ENCODE peak calls at places on chromosomes 16 and 17, in five cellular contexts. C is lower lobe of right lung, X is mammary epithelial cell, W is body of pancreas, U is ascending aorta. V is an unnamed sample.

GRCh38 chr16:14409563-14409962 is 220.5 kb downstream of the PARN start:
- DNase-seq in W (no peak), C (no peak), X (peak), U (peak), V (peak)

GRCh38 chr16:10760863-10761262 is 17.2 kb downstream of the NUBP1 start:
- DNase-seq in X (no peak), U (no peak), C (no peak), W (no peak), V (no peak)

GRCh38 chr17:51214920-51215319 is 44.9 kb downstream of the MBTD1 start:
- DNase-seq in U (no peak), W (no peak), X (no peak), C (no peak), V (no peak)

GRCh38 chr17:57530508-57530907 is 214.6 kb downstream of the CCDC182 start:
- DNase-seq in W (no peak), C (no peak), U (no peak), X (no peak), V (no peak)

GRCh38 chr17:17518019-17518418 is 21.8 kb upstream of the RASD1 start:
- DNase-seq in C (no peak), X (no peak), W (peak), U (no peak), V (no peak)

GRCh38 chr16:79542196-79542859 is 58.2 kb downstream of the MAF start:
- DNase-seq in C (no peak), W (no peak), X (no peak), U (peak), V (peak)

GRCh38 chr16:12293017-12293618 is 316.6 kb downstream of the SNX29 start:
- DNase-seq in W (no peak), U (no peak), X (no peak), C (no peak), V (no peak)

GRCh38 chr17:61159415-61159814 is 240.2 kb upstream of the TBX2 start:
- DNase-seq in W (no peak), C (no peak), X (no peak), U (no peak), V (no peak)

GRCh38 chr17:57915980-57916757 is 39.0 kb downstream of the CUEDC1 start:
- DNase-seq in W (peak), U (no peak), C (no peak), X (no peak), V (no peak)

GRCh38 chr17:62614142-62614541 is 13.3 kb upstream of the MRC2 start:
- DNase-seq in W (no peak), U (no peak), C (no peak), X (no peak), V (no peak)

GRCh38 chr16:56336071-56336688 is 89.2 kb downstream of the AMFR start:
- DNase-seq in X (peak), W (no peak), C (no peak), U (no peak), V (no peak)

GRCh38 chr16:54936979-54937672 is 6.5 kb downstream of the IRX5 start:
- DNase-seq in X (peak), W (no peak), U (no peak), C (peak), V (no peak)

GRCh38 chr17:28467456-28468025 is 5.9 kb upstream of the SLC13A2 start:
- DNase-seq in W (no peak), C (no peak), X (peak), U (no peak), V (no peak)

GRCh38 chr17:4594406-4595349 is 10.3 kb downstream of the SMTNL2 start:
- DNase-seq in W (peak), U (no peak), C (peak), X (no peak), V (no peak)
- TF ChIP-seq CTCF in W (peak), U (no peak), C (peak), X (no peak), V (peak)

GRCh38 chr16:69188716-69189115 is 1.8 kb downstream of the SNTB2 start:
- DNase-seq in U (no peak), C (no peak), W (no peak), X (no peak), V (no peak)
- H3K27ac ChIP-seq in U (no peak), C (peak), W (no peak), X (no peak), V (peak)

GRCh38 chr17:68019675-68020450 is 15.7 kb upstream of the KPNA2 start:
- DNase-seq in U (peak), X (peak), W (peak), C (peak), V (peak)
- TF ChIP-seq CTCF in U (peak), X (peak), W (peak), C (peak), V (peak)

DNA sequence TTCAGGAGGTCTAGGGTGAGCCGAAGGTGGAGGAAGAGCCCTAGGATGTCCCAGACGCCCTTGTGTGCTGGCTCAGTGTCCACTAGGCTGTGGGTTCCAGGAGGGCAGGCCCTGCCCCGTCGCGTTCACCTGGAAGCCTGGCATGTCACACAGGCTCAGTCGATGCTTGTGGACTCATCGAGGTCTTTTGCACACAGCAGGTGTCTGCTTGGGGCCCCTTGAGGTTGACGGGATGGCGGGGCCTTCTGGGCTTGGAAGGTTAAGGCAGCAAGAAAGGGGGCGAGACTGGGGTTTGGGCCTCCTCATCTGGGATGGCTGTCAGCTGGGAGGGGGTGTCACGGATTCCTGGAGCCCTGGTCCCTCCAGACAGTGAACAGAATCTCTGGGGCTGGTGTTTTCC is 1.9 kb downstream of the RAP1GAP2 start:
- DNase-seq in X (no peak), W (no peak), U (no peak), C (no peak), V (no peak)
- H3K27ac ChIP-seq in X (no peak), W (no peak), U (no peak), C (no peak), V (no peak)